ENCODE peak calls at places on chromosomes 2 and 18, in ten cellular contexts. R is coronary artery, O is adrenal gland, C is kidney, Z is colonic mucosa, V is mucosa of descending colon, S is cardiac muscle cell, N is A673, J is lower leg skin, L is lower lobe of right lung. T is an unnamed sample.

GRCh38 chr2:44941551-44942234 is at the start of gene SIX3:
- DNase-seq in R (no peak), O (no peak), C (peak; percentile 67), Z (no peak), V (no peak), S (no peak), N (peak; percentile 72), J (no peak), L (no peak), T (peak; percentile 81)

GRCh38 chr18:9066817-9067306 is 35.6 kb upstream of the NDUFV2 start:
- DNase-seq in R (no peak), O (no peak), C (no peak), Z (no peak), V (no peak), S (no peak), N (no peak), J (no peak), L (no peak), T (peak; percentile 95)

GRCh38 chr2:200274116-200275075 is 32.1 kb upstream of the SPATS2L start:
- DNase-seq in R (no peak), O (no peak), C (no peak), Z (no peak), V (no peak), S (peak; percentile 27), N (no peak), J (no peak), L (no peak), T (peak; percentile 30)

GRCh38 chr2:151947524-151948165 is 119.4 kb upstream of the ARL5A start:
- DNase-seq in R (no peak), O (peak; percentile 84), C (no peak), Z (no peak), V (no peak), S (peak; percentile 13), N (no peak), J (peak; percentile 60), L (peak; percentile 51), T (peak; percentile 16)

GRCh38 chr2:9310390-9310789 is 103.8 kb downstream of the ASAP2 start:
- DNase-seq in R (peak; percentile 84), O (peak; percentile 46), C (peak; percentile 73), Z (peak; percentile 47), V (no peak), S (peak; percentile 80), N (no peak), J (peak; percentile 55), L (no peak), T (no peak)

GRCh38 chr2:167783266-167784070 is 463.9 kb downstream of the STK39 start:
- DNase-seq in R (no peak), O (no peak), C (peak; percentile 61), Z (no peak), V (no peak), S (peak; percentile 3), N (no peak), J (no peak), L (no peak), T (no peak)

GRCh38 chr18:24187049-24187448 is 48.2 kb downstream of the CABYR start:
- DNase-seq in R (no peak), O (no peak), C (no peak), Z (no peak), V (no peak), S (no peak), N (no peak), J (no peak), L (no peak), T (peak; percentile 41)

GRCh38 chr2:160474319-160474645 is 19.3 kb downstream of the RBMS1 start:
- DNase-seq in R (no peak), O (no peak), C (no peak), Z (no peak), V (no peak), S (no peak), N (peak; percentile 64), J (no peak), L (no peak), T (no peak)

GRCh38 chr2:26764078-26764887 is at the start of gene SLC35F6:
- DNase-seq in R (peak; percentile 87), O (peak; percentile 90), C (peak; percentile 95), Z (peak; percentile 84), V (peak; percentile 90), S (peak; percentile 89), N (peak; percentile 90), J (peak; percentile 71), L (peak; percentile 91), T (peak; percentile 89)

GRCh38 chr2:217729426-217730058 is 273.3 kb downstream of the TNS1 start:
- DNase-seq in R (peak; percentile 76), O (no peak), C (no peak), Z (no peak), V (no peak), S (peak; percentile 18), N (peak; percentile 90), J (no peak), L (no peak), T (no peak)

GRCh38 chr2:13660231-13660630 is 943.5 kb downstream of the TRIB2 start:
- DNase-seq in R (no peak), O (no peak), C (no peak), Z (no peak), V (no peak), S (no peak), N (no peak), J (no peak), L (no peak), T (no peak)

GRCh38 chr2:67455219-67456142 is 58.3 kb downstream of the ETAA1 start:
- DNase-seq in R (no peak), O (no peak), C (no peak), Z (no peak), V (no peak), S (no peak), N (no peak), J (no peak), L (no peak), T (no peak)

GRCh38 chr2:141105763-141106162 is 1025.1 kb downstream of the LRP1B start:
- DNase-seq in R (no peak), O (no peak), C (no peak), Z (no peak), V (no peak), S (no peak), N (peak; percentile 86), J (no peak), L (no peak), T (no peak)

GRCh38 chr2:141113301-141113700 is 1017.5 kb downstream of the LRP1B start:
- DNase-seq in R (no peak), O (no peak), C (no peak), Z (no peak), V (no peak), S (no peak), N (no peak), J (no peak), L (no peak), T (no peak)

GRCh38 chr2:141109633-141110032 is 1021.2 kb downstream of the LRP1B start:
- DNase-seq in R (no peak), O (no peak), C (no peak), Z (no peak), V (no peak), S (no peak), N (peak; percentile 40), J (no peak), L (no peak), T (no peak)
- TF ChIP-seq CTCF in R (no peak), O (no peak), C (no peak), Z (no peak), V (no peak), S (peak; percentile 21), N (peak; percentile 51), J (no peak), L (no peak), T (no peak)

DNA sequence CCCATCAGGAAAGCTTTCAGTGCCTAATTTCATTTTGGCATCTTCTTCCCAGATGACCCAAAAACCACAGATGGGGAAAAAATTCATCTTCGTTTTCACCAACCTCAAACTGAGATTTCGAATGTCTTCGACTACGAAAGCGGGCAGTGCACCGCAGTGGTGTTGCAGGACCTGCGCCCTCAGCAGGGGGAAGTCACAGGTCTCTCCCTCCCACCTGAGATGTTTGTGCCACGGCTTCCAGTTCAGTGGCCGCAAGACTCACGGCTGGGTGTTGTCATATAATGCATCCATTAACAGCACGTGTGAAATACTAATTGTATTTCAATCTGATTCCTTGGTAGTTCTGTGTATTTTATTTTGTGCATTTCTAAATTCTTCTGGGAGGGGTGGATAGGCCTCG is 66.2 kb upstream of the SALL3 start:
- DNase-seq in R (peak; percentile 22), O (no peak), C (no peak), Z (no peak), V (no peak), S (no peak), N (no peak), J (no peak), L (no peak), T (no peak)
- H3K4me3 ChIP-seq in R (no peak overlapping the region), O (no peak overlapping the region), C (no peak overlapping the region), Z (no peak overlapping the region), V (no peak overlapping the region), S (no peak overlapping the region), N (no peak overlapping the region), J (no peak overlapping the region), L (no peak overlapping the region), T (no peak overlapping the region)

DNA sequence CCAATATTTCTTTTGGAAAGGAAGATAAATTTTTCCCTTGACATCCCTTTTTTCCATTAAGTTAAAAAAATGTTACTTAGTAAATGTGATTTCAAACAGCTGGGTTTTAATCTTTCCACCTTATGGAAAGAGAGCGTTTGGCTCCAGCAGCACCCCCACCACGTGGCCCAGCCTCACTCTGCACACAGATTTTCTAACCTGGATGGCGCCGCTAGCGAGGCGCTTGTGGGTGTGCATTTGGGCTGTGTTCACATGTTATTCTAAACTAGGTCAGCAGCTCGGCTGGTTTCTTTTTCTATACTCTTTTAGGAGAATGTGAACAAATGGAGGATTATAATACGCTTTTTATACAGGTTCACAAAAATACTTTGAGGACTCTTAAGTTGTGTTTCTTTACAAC is 218.0 kb downstream of the LDLRAD4 start:
- DNase-seq in R (no peak), O (peak; percentile 30), C (no peak), Z (no peak), V (no peak), S (no peak), N (no peak), J (no peak), L (no peak), T (no peak)
- TF ChIP-seq CTCF in R (no peak), O (no peak), C (no peak), Z (no peak), V (no peak), S (no peak), N (no peak), J (no peak), L (no peak), T (no peak)

GRCh38 chr18:63889641-63890040 is 2.1 kb downstream of the SERPINB2 start:
- DNase-seq in R (no peak), O (no peak), C (no peak), Z (no peak), V (no peak), S (no peak), N (no peak), J (no peak), L (no peak), T (no peak)

GRCh38 chr18:63890950-63891304 is 3.4 kb downstream of the SERPINB2 start:
- DNase-seq in R (no peak), O (no peak), C (no peak), Z (no peak), V (no peak), S (peak; percentile 24), N (peak; percentile 75), J (no peak), L (no peak), T (peak; percentile 64)

GRCh38 chr18:63892544-63892943 is 5.0 kb downstream of the SERPINB2 start:
- DNase-seq in R (no peak), O (no peak), C (no peak), Z (no peak), V (no peak), S (no peak), N (no peak), J (no peak), L (no peak), T (no peak)

GRCh38 chr18:63888473-63889190 is 1.1 kb downstream of the SERPINB2 start:
- DNase-seq in R (no peak), O (no peak), C (no peak), Z (no peak), V (no peak), S (peak; percentile 16), N (no peak), J (peak; percentile 52), L (no peak), T (no peak)

GRCh38 chr18:63890226-63890949 is 2.9 kb downstream of the SERPINB2 start:
- DNase-seq in R (no peak), O (no peak), C (no peak), Z (no peak), V (no peak), S (no peak), N (no peak), J (no peak), L (no peak), T (no peak)
- H3K4me3 ChIP-seq in R (no peak overlapping the region), O (no peak overlapping the region), C (no peak overlapping the region), Z (no peak overlapping the region), V (no peak overlapping the region), S (no peak overlapping the region), N (no peak overlapping the region), J (no peak overlapping the region), L (no peak overlapping the region), T (no peak overlapping the region)